ENCODE peak calls at places on chromosome 11, in four cellular contexts. R is ACHN, Y is left cardiac atrium, P is retina. E is an unnamed sample.

GRCh38 chr11:133738624-133739023 is 106.7 kb downstream of the SPATA19 start:
- DNase-seq in Y (no peak), P (no peak), R (no peak), E (no peak)

GRCh38 chr11:35649984-35650383 is 12.6 kb upstream of the TRIM44 start:
- DNase-seq in R (no peak), P (no peak), Y (no peak), E (peak; percentile 40)

GRCh38 chr11:70012134-70012733 is 65.9 kb upstream of the ANO1 start:
- DNase-seq in P (no peak), R (no peak), Y (no peak), E (no peak)

GRCh38 chr11:111697910-111698309 is 68.3 kb downstream of the PPP2R1B start:
- DNase-seq in Y (no peak), P (no peak), R (no peak), E (no peak)

GRCh38 chr11:6635082-6635932 is 16.1 kb upstream of the TPP1 start:
- DNase-seq in Y (peak; percentile 80), R (no peak), P (peak; percentile 22), E (no peak)

GRCh38 chr11:72507050-72507449 is 72.7 kb upstream of the CLPB start:
- DNase-seq in Y (no peak), P (no peak), R (no peak), E (no peak)

GRCh38 chr11:45658292-45658991 is 7.0 kb downstream of the CHST1 start:
- DNase-seq in R (no peak), P (no peak), Y (peak; percentile 90), E (no peak)

GRCh38 chr11:125141686-125142535 is 22.6 kb upstream of the PKNOX2 start:
- DNase-seq in Y (peak; percentile 43), P (peak; percentile 83), R (peak; percentile 11), E (no peak)

GRCh38 chr11:130465259-130465658 is 16.8 kb downstream of the ADAMTS15 start:
- DNase-seq in R (no peak), Y (no peak), P (no peak), E (no peak)

GRCh38 chr11:77619576-77620198 is 17.9 kb downstream of the CLNS1A start:
- DNase-seq in Y (no peak), R (peak; percentile 64), P (peak; percentile 32), E (no peak)

GRCh38 chr11:12900496-12900895 is 108.6 kb upstream of the RASSF10 start:
- DNase-seq in R (peak; percentile 37), P (no peak), Y (no peak), E (peak; percentile 92)

GRCh38 chr11:119315139-119316016 is 1.6 kb downstream of the MCAM start:
- DNase-seq in R (peak; percentile 51), P (peak; percentile 64), Y (peak; percentile 59), E (no peak)

GRCh38 chr11:111334495-111335123 is 36.3 kb downstream of the POU2AF3 start:
- DNase-seq in Y (no peak), P (no peak), R (no peak), E (no peak)

GRCh38 chr11:68447015-68447801 is 13.3 kb upstream of the PPP6R3 start:
- DNase-seq in P (peak; percentile 80), Y (peak; percentile 83), R (peak; percentile 65), E (no peak)

GRCh38 chr11:23124249-23124648 is 264.0 kb upstream of the CCDC179 start:
- DNase-seq in R (no peak), Y (no peak), P (no peak), E (no peak)

GRCh38 chr11:128509990-128510389 is 77.4 kb downstream of the ETS1 start:
- DNase-seq in Y (no peak), R (no peak), P (no peak), E (no peak)

GRCh38 chr11:2178906-2179494 is 7.4 kb upstream of the TH start:
- DNase-seq in Y (no peak), R (peak; percentile 57), P (peak; percentile 69), E (peak; percentile 99)

GRCh38 chr11:91860661-91861060 is 364.0 kb upstream of the FAT3 start:
- DNase-seq in R (no peak), P (no peak), Y (no peak), E (no peak)

GRCh38 chr11:88535916-88536547 is 198.5 kb upstream of the CTSC start:
- DNase-seq in R (peak; percentile 90), P (no peak), Y (no peak), E (no peak)

GRCh38 chr11:116605543-116605942 is 167.2 kb downstream of the BUD13 start:
- DNase-seq in P (peak; percentile 51), Y (no peak), R (peak; percentile 60), E (peak; percentile 15)

GRCh38 chr11:12512826-12513395 is 135.5 kb downstream of the PARVA start:
- DNase-seq in R (no peak), P (no peak), Y (no peak), E (no peak)

GRCh38 chr11:120290945-120291344 is 34.2 kb upstream of the TLCD5 start:
- DNase-seq in P (no peak), R (no peak), Y (no peak), E (no peak)

GRCh38 chr11:132234878-132235277 is 864.5 kb downstream of the NTM start:
- DNase-seq in Y (no peak), P (no peak), R (no peak), E (no peak)

GRCh38 chr11:76073716-76074115 is 132.6 kb downstream of the WNT11 start:
- DNase-seq in P (no peak), Y (no peak), R (no peak), E (no peak)

GRCh38 chr11:48052183-48053040 is 72.1 kb downstream of the PTPRJ start:
- DNase-seq in Y (no peak), R (peak; percentile 61), P (no peak), E (no peak)

GRCh38 chr11:23278121-23278520 is 417.8 kb upstream of the CCDC179 start:
- DNase-seq in P (no peak), R (no peak), Y (no peak), E (no peak)

GRCh38 chr11:34633990-34634725 is 13.3 kb downstream of the EHF start:
- DNase-seq in P (no peak), Y (no peak), R (no peak), E (no peak)

GRCh38 chr11:124115782-124116616 is 749 bp downstream of the VWA5A start:
- DNase-seq in R (no peak), Y (peak; percentile 26), P (peak; percentile 41), E (peak; percentile 15)

GRCh38 chr11:128417607-128418324 is 169.6 kb downstream of the ETS1 start:
- DNase-seq in R (no peak), Y (no peak), P (no peak), E (no peak)

GRCh38 chr11:134750619-134751018 is 338.6 kb upstream of the B3GAT1 start:
- DNase-seq in P (peak; percentile 0), R (no peak), Y (no peak), E (no peak)

GRCh38 chr11:71397328-71397860 is 50.8 kb downstream of the DHCR7 start:
- DNase-seq in P (peak; percentile 72), R (no peak), Y (no peak), E (no peak)

GRCh38 chr11:6928916-6929315 is 2.7 kb downstream of the ZNF215 start:
- DNase-seq in Y (no peak), R (no peak), P (no peak), E (no peak)

GRCh38 chr11:1746516-1746931 is 3.9 kb downstream of the IFITM10 start:
- DNase-seq in P (no peak), Y (peak; percentile 20), R (no peak), E (no peak)

GRCh38 chr11:108466405-108466804 is 924 bp downstream of the C11orf65 start:
- DNase-seq in Y (no peak), R (no peak), P (peak; percentile 6), E (no peak)

GRCh38 chr11:129279326-129280026 is 87.4 kb upstream of the ARHGAP32 start:
- DNase-seq in R (peak; percentile 76), Y (peak; percentile 83), P (peak; percentile 90), E (no peak)